ENCODE peak calls at places on chromosome 12, in nine cellular contexts. H, U, N, D, T, V, K, R and S are unnamed samples.
A peak's percentile ranks its signal among the peaks of the same experiment; 100 is the strongest.

GRCh38 chr12:23126794-23127193 is 501.8 kb downstream of the ETNK1 start:
- DNase-seq in H (no peak), U (no peak), N (no peak), D (no peak), T (no peak), V (no peak), K (no peak), R (no peak), S (no peak)

GRCh38 chr12:42807251-42807650 is 217.7 kb upstream of the PRICKLE1 start:
- DNase-seq in H (no peak), U (no peak), N (no peak), D (no peak), T (no peak), V (no peak), K (no peak), R (no peak), S (no peak)

GRCh38 chr12:54521291-54522062 is 23.9 kb downstream of the NCKAP1L start:
- DNase-seq in H (no peak), U (no peak), N (no peak), D (no peak), T (no peak), V (no peak), K (no peak), R (no peak), S (no peak)

GRCh38 chr12:121787063-121787774 is 6.3 kb downstream of the RHOF start:
- DNase-seq in H (no peak), U (no peak), N (no peak), D (peak; percentile 71), T (no peak), V (no peak), K (peak; percentile 52), R (no peak), S (no peak)

GRCh38 chr12:132489078-132489601 is 811 bp upstream of the FBRSL1 start:
- DNase-seq in H (peak; percentile 78), U (no peak), N (peak; percentile 31), D (peak; percentile 63), T (peak; percentile 51), V (peak; percentile 59), K (no peak), R (peak; percentile 83), S (no peak)

GRCh38 chr12:76562158-76562557 is 2.6 kb upstream of the OSBPL8 start:
- DNase-seq in H (no peak), U (no peak), N (no peak), D (no peak), T (no peak), V (no peak), K (no peak), R (no peak), S (no peak)

GRCh38 chr12:4556730-4557519 is 5.1 kb upstream of the DYRK4 start:
- DNase-seq in H (no peak), U (no peak), N (no peak), D (no peak), T (no peak), V (no peak), K (no peak), R (no peak), S (no peak)

GRCh38 chr12:77510985-77511384 is 319.7 kb upstream of the NAV3 start:
- DNase-seq in H (no peak), U (no peak), N (no peak), D (no peak), T (no peak), V (no peak), K (no peak), R (no peak), S (no peak)

GRCh38 chr12:44972746-44973421 is 78.0 kb downstream of the DBX2 start:
- DNase-seq in H (no peak), U (no peak), N (peak; percentile 39), D (no peak), T (no peak), V (peak; percentile 33), K (no peak), R (no peak), S (no peak)

GRCh38 chr12:131720921-131721320 is 10.0 kb downstream of the SFSWAP start:
- DNase-seq in H (no peak), U (no peak), N (no peak), D (no peak), T (no peak), V (no peak), K (no peak), R (no peak), S (no peak)

GRCh38 chr12:74365178-74365964 is 172.3 kb upstream of the ATXN7L3B start:
- DNase-seq in H (peak; percentile 23), U (peak; percentile 11), N (peak; percentile 5), D (no peak), T (no peak), V (peak; percentile 42), K (peak; percentile 49), R (no peak), S (peak; percentile 33)

GRCh38 chr12:123762715-123763052 is 583 bp downstream of the DNAH10 start:
- DNase-seq in H (no peak), U (no peak), N (no peak), D (no peak), T (no peak), V (no peak), K (no peak), R (no peak), S (no peak)
- H3K4me3 ChIP-seq in H (peak overlapping the region; percentile 53), U (peak overlapping the region; percentile 61), N (peak overlapping the region; percentile 38), D (peak overlapping the region; percentile 27), T (peak overlapping the region; percentile 52), V (no peak overlapping the region), K (no peak overlapping the region), R (peak overlapping the region; percentile 42), S (no peak overlapping the region)

DNA sequence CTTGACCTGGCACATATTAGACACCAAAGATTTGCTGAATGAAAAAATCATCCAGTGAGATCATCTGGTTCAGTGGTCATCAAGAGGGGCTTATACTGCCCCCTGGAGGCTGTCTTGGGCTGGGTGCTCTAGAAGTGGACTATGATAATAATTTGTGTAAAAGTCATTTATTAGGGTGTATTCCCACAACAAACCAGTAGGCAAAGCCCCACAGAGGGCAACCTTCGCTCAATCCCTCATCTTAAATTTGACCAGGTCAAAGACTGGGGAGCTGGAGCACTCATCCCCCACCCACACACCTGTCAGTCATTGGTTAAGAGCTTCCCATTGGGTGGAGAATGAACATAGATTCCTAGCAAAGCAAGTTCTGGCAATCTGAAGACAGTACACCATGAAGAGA is 20.0 kb upstream of the FICD start:
- DNase-seq in H (no peak), U (no peak), N (peak; percentile 15), D (no peak), T (no peak), V (peak; percentile 20), K (no peak), R (no peak), S (no peak)
- TF ChIP-seq CTCF in H (peak; percentile 56), U (peak; percentile 50), N (peak; percentile 64), D (peak; percentile 31), T (no peak), V (peak; percentile 62), K (no peak), R (peak; percentile 53), S (peak; percentile 44)

GRCh38 chr12:91307957-91308705 is 125.5 kb upstream of the DCN start:
- DNase-seq in H (no peak), U (no peak), N (no peak), D (no peak), T (no peak), V (no peak), K (no peak), R (no peak), S (no peak)

GRCh38 chr12:91311081-91311480 is 128.5 kb upstream of the DCN start:
- DNase-seq in H (no peak), U (no peak), N (no peak), D (no peak), T (no peak), V (no peak), K (no peak), R (no peak), S (no peak)

GRCh38 chr12:91309450-91309849 is 126.8 kb upstream of the DCN start:
- DNase-seq in H (no peak), U (no peak), N (no peak), D (no peak), T (no peak), V (no peak), K (no peak), R (no peak), S (no peak)
- H3K4me3 ChIP-seq in H (no peak overlapping the region), U (no peak overlapping the region), N (no peak overlapping the region), D (no peak overlapping the region), T (no peak overlapping the region), V (no peak overlapping the region), K (no peak overlapping the region), R (no peak overlapping the region), S (no peak overlapping the region)

DNA sequence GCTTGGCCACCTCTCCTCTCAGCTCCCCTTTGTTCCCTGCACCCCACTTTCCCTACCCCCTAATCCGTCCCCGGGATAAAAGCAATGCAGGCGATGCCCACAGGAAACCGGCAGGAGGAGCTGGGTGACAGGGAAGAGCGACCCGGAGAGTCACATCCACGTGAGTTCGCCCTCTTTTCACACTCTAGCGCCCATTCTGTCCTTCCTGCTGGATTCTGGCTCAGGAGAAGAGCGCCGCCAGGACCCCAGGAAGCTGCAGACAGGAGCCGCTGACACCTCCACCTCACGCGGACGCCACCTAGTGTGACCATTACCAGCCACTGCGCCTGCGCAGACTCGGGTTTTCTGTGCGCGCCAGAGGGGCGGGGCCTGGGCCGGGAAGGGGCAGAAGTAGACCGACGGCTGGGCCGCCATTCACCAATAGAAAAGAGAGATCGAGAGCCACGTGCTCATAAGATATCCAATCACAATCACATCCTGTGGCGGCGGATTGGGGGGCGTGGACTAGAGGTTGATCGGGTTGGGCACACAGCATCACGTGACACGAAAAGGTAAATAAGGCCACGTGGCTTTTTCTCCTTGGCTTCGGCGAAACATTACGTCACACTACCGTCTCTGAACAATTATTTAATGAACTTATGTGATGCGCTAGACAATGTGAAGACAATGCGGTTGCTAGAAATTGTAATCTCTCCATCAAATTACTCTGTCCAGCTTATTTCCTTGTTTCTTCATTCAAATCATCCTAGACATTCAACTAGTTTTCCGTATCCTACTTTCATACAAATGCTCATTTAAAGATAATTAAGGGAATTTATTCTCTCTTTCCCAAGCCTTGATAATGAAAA is 10.1 kb downstream of the PLA2G1B start:
- DNase-seq in H (peak; percentile 99), U (peak; percentile 97), N (peak; percentile 100), D (peak; percentile 99), T (peak; percentile 100), V (peak; percentile 100), K (peak; percentile 100), R (peak; percentile 99), S (peak; percentile 100)
- TF ChIP-seq CTCF in H (peak; percentile 58), U (peak; percentile 77), N (peak; percentile 60), D (peak; percentile 33), T (peak; percentile 13), V (peak; percentile 62), K (peak; percentile 82), R (peak; percentile 63), S (peak; percentile 39)

GRCh38 chr12:11486623-11487444 is 91.5 kb upstream of the PRB2 start:
- DNase-seq in H (peak; percentile 72), U (peak; percentile 62), N (peak; percentile 90), D (peak; percentile 59), T (peak; percentile 45), V (peak; percentile 81), K (peak; percentile 80), R (peak; percentile 74), S (peak; percentile 69)
- H3K4me3 ChIP-seq in H (no peak overlapping the region), U (no peak overlapping the region), N (no peak overlapping the region), D (no peak overlapping the region), T (no peak overlapping the region), V (no peak overlapping the region), K (no peak overlapping the region), R (no peak overlapping the region), S (no peak overlapping the region)